ENCODE peak calls at places on chromosome 22, in nine cellular contexts. Z is MM.1S, H is mesenchymal stem cell, V is lung, Q is kidney, X is SK-N-SH, T is mesendoderm, K is ascending aorta, Y is aorta. E is an unnamed sample.

GRCh38 chr22:42271906-42272305 is 1.5 kb upstream of the TCF20 start:
- DNase-seq in Z (no peak), H (no peak), V (no peak), Q (no peak), X (no peak), T (no peak), K (no peak), Y (no peak), E (no peak)

GRCh38 chr22:40498454-40499186 is 128.2 kb downstream of the SGSM3 start:
- DNase-seq in Z (no peak), H (peak; percentile 94), V (no peak), Q (no peak), X (no peak), T (peak; percentile 97), K (no peak), Y (no peak), E (no peak)

GRCh38 chr22:32482708-32483107 is 8.1 kb downstream of the FBXO7 start:
- DNase-seq in Z (no peak), H (no peak), V (no peak), Q (no peak), X (no peak), T (no peak), K (no peak), Y (no peak), E (no peak)

GRCh38 chr22:48054596-48054995 is 1292.1 kb downstream of the TBC1D22A start:
- DNase-seq in Z (no peak), H (no peak), V (no peak), Q (no peak), X (no peak), T (no peak), K (no peak), Y (no peak), E (no peak)

GRCh38 chr22:33568934-33569496 is 351.3 kb downstream of the LARGE1 start:
- DNase-seq in Z (peak; percentile 41), H (no peak), V (no peak), Q (no peak), X (no peak), T (peak; percentile 22), K (no peak), Y (no peak), E (no peak)

GRCh38 chr22:27810566-27810965 is 9.0 kb upstream of the MN1 start:
- DNase-seq in Z (no peak), H (peak; percentile 57), V (no peak), Q (peak; percentile 76), X (no peak), T (peak; percentile 80), K (peak; percentile 96), Y (peak; percentile 93), E (no peak)

GRCh38 chr22:43433904-43434600 is 22.2 kb downstream of the MPPED1 start:
- DNase-seq in Z (no peak), H (no peak), V (no peak), Q (peak; percentile 35), X (no peak), T (no peak), K (no peak), Y (peak; percentile 59), E (no peak)

GRCh38 chr22:26377170-26377825 is 51.8 kb upstream of the ASPHD2 start:
- DNase-seq in Z (no peak), H (no peak), V (no peak), Q (no peak), X (no peak), T (peak; percentile 54), K (no peak), Y (no peak), E (peak; percentile 24)

GRCh38 chr22:39308614-39309363 is 10.6 kb downstream of the RPL3 start:
- DNase-seq in Z (no peak), H (peak; percentile 95), V (peak; percentile 54), Q (no peak), X (no peak), T (peak; percentile 86), K (peak; percentile 92), Y (peak; percentile 93), E (no peak)

GRCh38 chr22:30425616-30426394 is at the start of gene MTFP1:
- DNase-seq in Z (peak; percentile 66), H (peak; percentile 79), V (peak; percentile 64), Q (peak; percentile 89), X (peak; percentile 89), T (peak; percentile 95), K (peak; percentile 73), Y (peak; percentile 87), E (peak; percentile 89)

GRCh38 chr22:44580756-44581435 is 82.9 kb upstream of the RTL6 start:
- DNase-seq in Z (no peak), H (no peak), V (no peak), Q (peak; percentile 26), X (no peak), T (no peak), K (peak; percentile 37), Y (peak; percentile 44), E (no peak)

GRCh38 chr22:42190274-42190673 is 59.7 kb upstream of the CYP2D6 start:
- DNase-seq in Z (no peak), H (no peak), V (no peak), Q (no peak), X (no peak), T (peak; percentile 31), K (no peak), Y (no peak), E (no peak)

GRCh38 chr22:46055851-46056168 is 78.8 kb upstream of the WNT7B start:
- DNase-seq in Z (no peak), H (no peak), V (no peak), Q (peak; percentile 43), X (no peak), T (no peak), K (peak; percentile 54), Y (no peak), E (no peak)

GRCh38 chr22:46053563-46054090 is 76.7 kb upstream of the WNT7B start:
- DNase-seq in Z (peak; percentile 80), H (no peak), V (peak; percentile 74), Q (peak; percentile 94), X (peak; percentile 94), T (no peak), K (peak; percentile 89), Y (peak; percentile 92), E (peak; percentile 35)

GRCh38 chr22:46054091-46054877 is 77.3 kb upstream of the WNT7B start:
- DNase-seq in Z (peak; percentile 82), H (no peak), V (peak; percentile 70), Q (peak; percentile 92), X (peak; percentile 88), T (no peak), K (peak; percentile 77), Y (peak; percentile 82), E (peak; percentile 78)

GRCh38 chr22:46054878-46055158 is 77.9 kb upstream of the WNT7B start:
- DNase-seq in Z (no peak), H (no peak), V (no peak), Q (peak; percentile 44), X (no peak), T (no peak), K (peak; percentile 63), Y (no peak), E (no peak)

GRCh38 chr22:46055176-46055850 is 78.4 kb upstream of the WNT7B start:
- DNase-seq in Z (no peak), H (no peak), V (peak; percentile 40), Q (peak; percentile 90), X (peak; percentile 51), T (no peak), K (peak; percentile 73), Y (peak; percentile 74), E (peak; percentile 41)
- H3K4me1 ChIP-seq in Z (peaks cover 42% of the 10 kb centered on the region), H (peaks cover 34% of the 10 kb centered on the region), V (peaks cover 10% of the 10 kb centered on the region), Q (peaks cover 57% of the 10 kb centered on the region), X (peaks cover 44% of the 10 kb centered on the region), T (no peaks in the 10 kb centered on the region), K (peaks cover 23% of the 10 kb centered on the region), Y (peaks cover 2% of the 10 kb centered on the region), E (peaks cover 55% of the 10 kb centered on the region)

GRCh38 chr22:20774882-20775281 is 969 bp downstream of the SERPIND1 start:
- DNase-seq in Z (no peak), H (no peak), V (no peak), Q (no peak), X (no peak), T (no peak), K (no peak), Y (no peak), E (no peak)
- H3K4me3 ChIP-seq in Z (no peak overlapping the region), H (no peak overlapping the region), V (no peak overlapping the region), Q (no peak overlapping the region), X (no peak overlapping the region), T (no peak overlapping the region), K (no peak overlapping the region), Y (no peak overlapping the region), E (no peak overlapping the region)

DNA sequence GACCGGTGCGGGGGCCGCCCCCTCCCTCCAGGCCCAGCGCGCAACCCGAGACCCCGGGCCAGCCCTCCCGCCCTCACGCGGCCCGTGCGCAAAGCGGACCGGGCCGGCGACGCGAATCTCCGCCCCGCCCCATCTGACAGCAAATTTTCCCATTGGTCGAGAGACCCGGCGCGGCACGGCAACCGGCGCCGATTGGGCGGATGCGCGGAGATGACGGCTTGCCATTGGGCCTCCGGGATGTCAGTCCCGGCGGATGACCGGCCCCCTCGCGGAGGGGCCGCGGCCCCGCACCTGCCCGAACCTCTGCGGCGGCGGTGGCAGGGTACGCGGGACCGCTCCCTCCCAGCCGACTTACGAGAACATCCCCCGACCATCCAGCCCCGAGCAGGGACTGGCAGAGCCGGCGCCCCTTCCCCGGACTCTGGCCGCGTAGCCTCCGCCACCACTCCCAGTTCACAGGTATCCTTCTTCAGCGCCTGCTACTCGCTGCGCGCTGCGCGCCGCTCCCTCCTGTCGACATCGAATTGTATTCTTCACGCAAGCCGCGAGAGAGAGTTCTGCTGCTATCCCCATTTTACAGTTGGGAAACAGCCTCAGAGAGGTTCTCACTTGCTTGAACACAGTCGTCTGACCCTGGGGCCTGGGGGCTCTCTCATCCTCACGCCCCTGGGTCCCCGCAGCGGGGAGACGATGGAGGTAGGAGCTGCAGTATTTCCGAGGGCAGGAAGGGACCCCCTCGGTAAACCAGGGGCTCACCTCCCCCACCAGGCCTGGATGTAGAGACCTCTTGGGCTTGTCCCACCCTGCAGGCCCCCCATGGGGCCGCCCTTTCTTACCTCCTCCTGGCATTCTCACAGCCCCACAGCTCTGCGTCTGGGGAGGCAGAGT is at the start of gene ARVCF:
- DNase-seq in Z (peak; percentile 87), H (peak; percentile 89), V (peak; percentile 92), Q (peak; percentile 97), X (peak; percentile 98), T (peak; percentile 92), K (peak; percentile 93), Y (peak; percentile 97), E (peak; percentile 95)
- H3K4me1 ChIP-seq in Z (peaks cover 7% of the 10 kb centered on the region), H (peaks cover 35% of the 10 kb centered on the region), V (peaks cover under 1% of the 10 kb centered on the region), Q (peaks cover 10% of the 10 kb centered on the region), X (no peaks in the 10 kb centered on the region), T (peaks cover 2% of the 10 kb centered on the region), K (peaks cover 6% of the 10 kb centered on the region), Y (no peaks in the 10 kb centered on the region), E (peaks cover 10% of the 10 kb centered on the region)

DNA sequence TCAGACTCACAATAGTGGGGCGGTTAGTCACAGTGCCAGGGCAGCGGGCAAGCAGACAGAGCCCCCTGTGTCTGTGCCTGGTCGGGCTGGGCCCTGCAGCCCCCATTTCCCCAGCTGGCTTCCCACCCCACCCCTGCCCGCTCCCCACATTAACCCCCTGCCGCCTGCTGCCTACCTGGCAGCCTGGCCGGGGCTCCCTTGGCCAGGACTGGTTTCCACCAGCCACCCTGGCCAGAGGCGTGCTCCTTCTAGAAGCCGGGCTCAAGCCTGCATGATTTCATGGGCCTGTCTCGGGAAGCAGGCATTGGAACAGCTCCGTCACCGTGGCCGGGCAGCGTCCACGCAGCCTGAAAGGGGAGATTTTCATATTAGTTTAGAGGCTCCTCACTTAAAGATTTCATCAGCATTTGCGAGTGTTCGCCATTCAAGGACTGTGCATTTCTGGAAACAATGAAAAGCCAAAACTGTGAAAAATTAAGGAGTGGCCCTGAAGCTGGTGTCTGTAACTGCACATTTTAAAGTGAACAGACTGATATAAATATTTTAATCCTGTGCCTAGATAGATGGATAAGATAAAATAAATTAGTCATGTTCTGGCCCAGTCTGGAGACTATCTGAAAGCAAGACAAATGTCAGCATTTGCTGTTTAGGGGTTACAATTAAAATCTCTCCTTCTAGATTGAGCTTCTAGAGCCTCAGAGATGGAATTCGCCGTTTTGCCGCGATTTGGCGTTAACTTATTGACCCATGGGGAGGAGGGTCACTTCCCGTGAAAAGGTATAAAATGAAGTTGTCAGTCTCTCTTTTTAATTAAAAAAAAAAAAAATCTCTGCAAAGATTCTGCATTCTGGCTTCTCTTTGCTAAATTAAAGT is 79.4 kb upstream of the WNT7B start:
- DNase-seq in Z (no peak), H (no peak), V (no peak), Q (peak; percentile 84), X (peak; percentile 68), T (no peak), K (peak; percentile 70), Y (peak; percentile 80), E (no peak)
- H3K4me3 ChIP-seq in Z (peak overlapping the region; percentile 39), H (no peak overlapping the region), V (no peak overlapping the region), Q (peak overlapping the region; percentile 53), X (peak overlapping the region; percentile 68), T (no peak overlapping the region), K (peak overlapping the region; percentile 85), Y (peak overlapping the region; percentile 41), E (peak overlapping the region; percentile 19)

E was measured in HAP-1.